ENCODE peak calls at places on chromosomes 12 and 14, in four cellular contexts. S is mesendoderm, P is fibroblast of lung, J is NCI-H2171 treated with DMSO at 0.1 percent for 48 hours. M is an unnamed sample.

GRCh38 chr12:31444801-31445200 is 118.9 kb upstream of the SINHCAF start:
- DNase-seq in J (no peak), P (no peak), S (peak), M (no peak)

GRCh38 chr14:48111151-48111550 is 435.7 kb upstream of the MDGA2 start:
- DNase-seq in S (no peak), P (no peak), J (no peak), M (no peak)

GRCh38 chr12:104485651-104486341 is 29.0 kb downstream of the CHST11 start:
- DNase-seq in S (no peak), J (no peak), P (no peak), M (no peak)

GRCh38 chr12:122747224-122748175 is 5.1 kb upstream of the DENR start:
- DNase-seq in S (no peak), J (no peak), P (no peak), M (no peak)

GRCh38 chr12:108356902-108357806 is 18.0 kb upstream of the CMKLR1 start:
- DNase-seq in J (peak), P (no peak), S (no peak), M (no peak)

GRCh38 chr14:105203057-105203494 is 22.0 kb upstream of the NUDT14 start:
- DNase-seq in P (peak), S (peak), J (peak), M (peak)

GRCh38 chr14:36057452-36058142 is 118.9 kb downstream of the PTCSC3 start:
- DNase-seq in J (no peak), P (peak), S (peak), M (peak)

GRCh38 chr12:9634177-9634803 is 26.6 kb upstream of the KLRB1 start:
- DNase-seq in J (no peak), S (peak), P (peak), M (peak)

GRCh38 chr14:91374897-91375747 is 42.5 kb downstream of the CCDC88C start:
- DNase-seq in P (no peak), J (peak), S (no peak), M (no peak)

GRCh38 chr12:98418357-98419075 is 96.9 kb upstream of the TMPO start:
- DNase-seq in J (peak), P (peak), S (peak), M (no peak)

GRCh38 chr12:107478881-107479280 is 206.7 kb upstream of the PWP1 start:
- DNase-seq in S (no peak), P (peak), J (no peak), M (no peak)

GRCh38 chr14:60278350-60278749 is 29.3 kb downstream of the PPM1A start:
- DNase-seq in P (no peak), S (peak), J (no peak), M (peak)

GRCh38 chr14:64698899-64699298 is 5.3 kb upstream of the PLEKHG3 start:
- DNase-seq in S (peak), J (no peak), P (no peak), M (no peak)

GRCh38 chr12:106841471-106842302 is 67.2 kb downstream of the RIC8B start:
- DNase-seq in P (peak), S (peak), J (peak), M (peak)

GRCh38 chr14:92702441-92702918 is 45.9 kb downstream of the LGMN start:
- DNase-seq in S (no peak), P (no peak), J (no peak), M (no peak)

GRCh38 chr14:78104130-78104529 is 66.0 kb upstream of the NRXN3 start:
- DNase-seq in S (no peak), J (peak), P (no peak), M (no peak)

GRCh38 chr14:75469606-75470237 is 41.9 kb downstream of the JDP2 start:
- DNase-seq in J (no peak), P (no peak), S (no peak), M (no peak)

GRCh38 chr12:56628671-56629458 is 1.3 kb downstream of the BAZ2A start:
- DNase-seq in P (peak), S (peak), J (peak), M (peak)

GRCh38 chr12:98440165-98440581 is 75.2 kb upstream of the TMPO start:
- DNase-seq in J (no peak), P (peak), S (peak), M (no peak)

GRCh38 chr14:69850086-69850735 is 29.0 kb upstream of the SMOC1 start:
- DNase-seq in J (no peak), S (peak), P (peak), M (no peak)

GRCh38 chr12:30753233-30753632 is 1.5 kb downstream of the CAPRIN2 start:
- DNase-seq in J (no peak), S (peak), P (peak), M (no peak)

GRCh38 chr12:101768781-101769180 is 29.5 kb upstream of the SYCP3 start:
- DNase-seq in J (no peak), P (no peak), S (no peak), M (no peak)

GRCh38 chr12:99035776-99036175 is 390.7 kb downstream of the APAF1 start:
- DNase-seq in P (no peak), J (no peak), S (no peak), M (no peak)

GRCh38 chr12:49108958-49109404 is 1.7 kb downstream of the LMBR1L start:
- DNase-seq in S (no peak), J (no peak), P (peak), M (no peak)

GRCh38 chr12:50506753-50507473 is 2.1 kb downstream of the DIP2B start:
- DNase-seq in S (no peak), P (peak), J (no peak), M (no peak)

GRCh38 chr12:31887109-31887811 is 72.0 kb upstream of the RESF1 start:
- DNase-seq in J (no peak), S (no peak), P (no peak), M (no peak)

GRCh38 chr12:91574391-91574790 is 391.8 kb upstream of the DCN start:
- DNase-seq in P (peak), S (no peak), J (no peak), M (no peak)

GRCh38 chr14:30283822-30284446 is 275.0 kb upstream of the G2E3 start:
- DNase-seq in J (peak), P (peak), S (peak), M (peak)

GRCh38 chr12:97984456-97984855 is 521.9 kb downstream of the RMST start:
- DNase-seq in S (no peak), J (no peak), P (no peak), M (peak)

GRCh38 chr12:87518508-87518907 is 510.7 kb downstream of the C12orf50 start:
- DNase-seq in P (peak), S (no peak), J (no peak), M (no peak)

GRCh38 chr12:122851820-122852219 is 16.6 kb downstream of the HIP1R start:
- DNase-seq in P (peak), S (no peak), J (no peak), M (no peak)

GRCh38 chr14:30559638-30560071 is 697 bp downstream of the G2E3 start:
- DNase-seq in P (peak), S (peak), J (peak), M (peak)